ENCODE peak calls at places on chromosomes 4 and X, in five cellular contexts. O, C, R, F and G are unnamed samples. For H3K36me3, the result is how much of the 10 kb centered on the place peaks cover.

GRCh38 chrX:19373034-19373891 is 29.5 kb downstream of the PDHA1 start:
- DNase-seq in O (no peak), C (no peak), R (no peak), F (no peak), G (no peak)

GRCh38 chrX:155899366-155899765 is 18.2 kb downstream of the VAMP7 start:
- DNase-seq in O (no peak), C (no peak), R (no peak), F (no peak), G (no peak)

GRCh38 chr4:124529131-124529530 is 183.4 kb downstream of the ANKRD50 start:
- DNase-seq in O (no peak), C (no peak), R (no peak), F (no peak), G (no peak)

GRCh38 chrX:123217077-123217476 is 33.0 kb downstream of the GRIA3 start:
- DNase-seq in O (no peak), C (peak), R (no peak), F (no peak), G (no peak)

GRCh38 chr4:165631912-165632311 is 241.1 kb upstream of the TLL1 start:
- DNase-seq in O (no peak), C (no peak), R (no peak), F (no peak), G (no peak)

GRCh38 chr4:48654015-48654664 is 125.9 kb downstream of the FRYL start:
- DNase-seq in O (no peak), C (no peak), R (no peak), F (no peak), G (no peak)

GRCh38 chr4:30256105-30256828 is 463.9 kb upstream of the PCDH7 start:
- DNase-seq in O (no peak), C (no peak), R (no peak), F (no peak), G (no peak)

GRCh38 chrX:65488496-65488895 is 46.1 kb downstream of the LAS1L start:
- DNase-seq in O (no peak), C (no peak), R (no peak), F (no peak), G (no peak)

GRCh38 chr4:126172126-126172525 is 857.4 kb downstream of the FAT4 start:
- DNase-seq in O (no peak), C (no peak), R (no peak), F (no peak), G (no peak)

GRCh38 chrX:63889001-63889400 is 104.0 kb upstream of the ARHGEF9 start:
- DNase-seq in O (no peak), C (no peak), R (no peak), F (no peak), G (no peak)

GRCh38 chr4:37717575-37717974 is 31.4 kb upstream of the RELL1 start:
- DNase-seq in O (no peak), C (no peak), R (no peak), F (no peak), G (no peak)

GRCh38 chrX:151279161-151279560 is 102.8 kb downstream of the GPR50 start:
- DNase-seq in O (no peak), C (no peak), R (no peak), F (no peak), G (no peak)

GRCh38 chr4:98226396-98226795 is 34.8 kb upstream of the RAP1GDS1 start:
- DNase-seq in O (no peak), C (no peak), R (no peak), F (no peak), G (no peak)

GRCh38 chr4:74838746-74839370 is 44.5 kb upstream of the BTC start:
- DNase-seq in O (no peak), C (no peak), R (no peak), F (no peak), G (no peak)

GRCh38 chrX:14997271-14997670 is 124.0 kb downstream of the MOSPD2 start:
- DNase-seq in O (no peak), C (no peak), R (no peak), F (no peak), G (no peak)

GRCh38 chrX:32137525-32137924 is 1065.7 kb upstream of the FTHL17 start:
- DNase-seq in O (no peak), C (no peak), R (no peak), F (no peak), G (no peak)

GRCh38 chr4:145679991-145680455 is at the start of gene C4orf51:
- DNase-seq in O (no peak), C (no peak), R (no peak), F (no peak), G (no peak)

GRCh38 chrX:137234651-137235402 is 201.0 kb upstream of the GPR101 start:
- DNase-seq in O (no peak), C (no peak), R (no peak), F (no peak), G (no peak)

GRCh38 chrX:1165535-1166196 is 46.8 kb downstream of the CRLF2 start:
- DNase-seq in O (no peak), C (no peak), R (no peak), F (no peak), G (no peak)

GRCh38 chr4:20431422-20432014 is 179.8 kb downstream of the SLIT2 start:
- DNase-seq in O (no peak), C (no peak), R (no peak), F (no peak), G (no peak)

GRCh38 chr4:107721436-107722090 is 1.5 kb upstream of the PAPSS1 start:
- DNase-seq in O (no peak), C (no peak), R (no peak), F (no peak), G (peak)

GRCh38 chr4:153777421-153777820 is 11.5 kb downstream of the SFRP2 start:
- DNase-seq in O (no peak), C (no peak), R (no peak), F (no peak), G (no peak)

GRCh38 chr4:184347251-184348239 is 126.8 kb downstream of the IRF2 start:
- DNase-seq in O (peak), C (no peak), R (no peak), F (peak), G (peak)
- TF ChIP-seq POLR2A in O (no peak), C (no peak), R (no peak), F (no peak), G (peak)

GRCh38 chrX:21845096-21845495 is 5.7 kb downstream of the MBTPS2 start:
- DNase-seq in O (no peak), C (no peak), R (no peak), F (no peak), G (no peak)

GRCh38 chrX:21843179-21843578 is 3.8 kb downstream of the MBTPS2 start:
- DNase-seq in O (no peak), C (no peak), R (no peak), F (no peak), G (no peak)

DNA sequence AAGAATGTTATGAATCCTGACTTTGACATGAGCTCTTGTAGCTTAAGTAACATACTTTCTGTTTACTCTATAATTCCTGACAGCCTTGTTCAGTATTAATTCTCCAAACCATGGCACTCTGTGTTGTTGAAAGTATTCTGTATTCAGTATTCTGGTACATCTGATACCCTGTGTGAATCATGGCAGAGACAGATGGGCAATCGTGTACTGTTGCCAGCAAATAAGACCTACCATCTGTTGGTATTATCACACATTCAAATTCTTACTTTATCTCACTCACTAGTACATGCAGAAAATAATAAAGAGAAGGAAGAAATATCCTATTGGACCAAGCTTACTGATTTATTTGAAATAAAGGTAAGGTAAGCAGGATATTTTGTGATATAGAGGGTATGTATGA is 7.9 kb downstream of the MBTPS2 start:
- DNase-seq in O (no peak), C (no peak), R (no peak), F (no peak), G (no peak)
- H3K36me3 ChIP-seq in O (under half), C (under half), R (under half), F (under half), G (under half)

DNA sequence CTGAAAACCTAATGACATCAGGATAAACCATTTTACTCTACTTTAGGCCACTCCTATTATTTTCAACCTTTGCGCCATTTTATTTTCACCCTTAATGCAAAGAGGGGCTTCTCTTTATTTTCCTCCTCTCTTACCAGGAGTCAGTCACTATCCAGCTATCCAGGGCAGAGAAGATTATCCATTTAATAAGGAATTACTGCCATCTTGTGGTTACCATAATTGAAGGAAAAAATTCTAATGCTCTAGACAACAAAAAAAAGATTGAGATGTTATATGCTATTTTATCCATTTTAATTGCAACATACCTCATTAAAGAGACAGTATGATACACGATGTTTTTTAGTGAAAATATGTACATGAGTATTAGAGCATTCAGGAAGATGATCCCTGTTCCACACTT is 514.5 kb upstream of the FAM241A start:
- DNase-seq in O (no peak), C (no peak), R (no peak), F (no peak), G (no peak)
- TF ChIP-seq CTCF in O (no peak), C (no peak), R (peak), F (peak), G (peak)

DNA sequence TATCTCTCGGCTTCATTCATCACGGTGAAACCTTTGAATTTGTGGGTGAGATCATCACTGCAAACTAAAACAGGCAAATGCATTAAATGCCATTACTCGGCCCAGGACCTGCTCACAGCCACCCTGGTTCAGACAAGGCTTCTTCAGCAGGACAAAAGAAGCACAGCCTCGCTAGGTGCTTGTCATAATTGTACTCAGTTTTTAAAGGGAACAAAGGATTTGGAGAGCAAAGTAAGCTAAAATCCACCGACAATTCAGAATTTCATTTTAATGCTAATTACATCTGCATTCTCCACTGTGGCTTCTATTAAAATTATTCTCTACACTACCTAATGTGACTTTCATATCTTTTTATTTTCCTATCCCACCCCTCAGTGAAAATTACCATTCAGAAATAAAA is 57.0 kb downstream of the PCYT1B start:
- DNase-seq in O (no peak), C (no peak), R (no peak), F (no peak), G (no peak)
- TF ChIP-seq POLR2A in O (no peak), C (no peak), R (no peak), F (no peak), G (no peak)

DNA sequence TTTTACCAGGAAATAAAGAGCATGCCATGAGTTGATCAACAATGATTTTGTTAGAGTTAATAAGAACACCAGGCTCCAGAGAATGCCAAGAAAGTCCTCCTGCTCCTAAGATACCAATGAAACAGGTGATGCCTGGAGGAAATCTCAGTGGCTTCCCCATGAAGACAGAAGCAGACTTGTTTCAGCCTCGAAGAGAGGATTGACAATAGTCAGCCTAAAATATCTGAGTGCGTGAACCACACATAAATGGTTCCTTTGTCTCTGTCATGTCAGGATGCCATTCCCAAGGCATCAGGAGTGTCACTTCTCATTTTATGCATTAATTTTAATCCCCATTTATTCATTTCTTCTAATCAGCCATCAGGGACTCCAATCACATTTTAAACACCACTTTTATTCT is 69.6 kb downstream of the PHOX2B start:
- DNase-seq in O (no peak), C (no peak), R (no peak), F (no peak), G (no peak)
- H3K36me3 ChIP-seq in O (under half), C (under half), R (under half), F (half or more), G (under half)

GRCh38 chr4:25667931-25668557 is 12.4 kb downstream of the SLC34A2 start:
- DNase-seq in O (no peak), C (no peak), R (no peak), F (no peak), G (no peak)
- TF ChIP-seq CTCF in O (no peak), C (no peak), R (no peak), F (no peak), G (no peak)